ENCODE peak calls at places on chromosome 15, in nine cellular contexts. One of them, this sample, is unnamed.

GRCh38 chr15:74978503-74978902 is 16.9 kb upstream of the SCAMP5 start:
- DNase-seq in AG09309: no peak
- DNase-seq in spleen: peak
- DNase-seq in fibroblast of lung: peak
- DNase-seq in esophagus muscularis mucosa: no peak
- DNase-seq in GM06990: no peak
- DNase-seq in CD8-positive, alpha-beta memory T cell: no peak
- DNase-seq in colonic mucosa: no peak
- DNase-seq in retinal pigment epithelial cell: no peak
- DNase-seq in this sample: no peak

GRCh38 chr15:53072077-53072476 is 281.9 kb upstream of the ONECUT1 start:
- DNase-seq in retinal pigment epithelial cell: peak
- DNase-seq in fibroblast of lung: peak
- DNase-seq in esophagus muscularis mucosa: no peak
- DNase-seq in colonic mucosa: peak
- DNase-seq in spleen: no peak
- DNase-seq in GM06990: no peak
- DNase-seq in AG09309: no peak
- DNase-seq in CD8-positive, alpha-beta memory T cell: no peak
- DNase-seq in this sample: peak

GRCh38 chr15:40320931-40321371 is 2.5 kb upstream of the INAFM2 start:
- DNase-seq in AG09309: no peak
- DNase-seq in fibroblast of lung: peak
- DNase-seq in colonic mucosa: peak
- DNase-seq in esophagus muscularis mucosa: no peak
- DNase-seq in spleen: peak
- DNase-seq in CD8-positive, alpha-beta memory T cell: peak
- DNase-seq in retinal pigment epithelial cell: no peak
- DNase-seq in GM06990: no peak
- DNase-seq in this sample: peak

GRCh38 chr15:40424483-40425115 is 16.2 kb upstream of the BAHD1 start:
- DNase-seq in esophagus muscularis mucosa: no peak
- DNase-seq in spleen: no peak
- DNase-seq in fibroblast of lung: no peak
- DNase-seq in CD8-positive, alpha-beta memory T cell: no peak
- DNase-seq in retinal pigment epithelial cell: no peak
- DNase-seq in AG09309: no peak
- DNase-seq in colonic mucosa: no peak
- DNase-seq in GM06990: no peak
- DNase-seq in this sample: no peak

GRCh38 chr15:52318729-52319500 is 23.3 kb upstream of the MYO5C start:
- DNase-seq in colonic mucosa: no peak
- DNase-seq in spleen: no peak
- DNase-seq in CD8-positive, alpha-beta memory T cell: no peak
- DNase-seq in AG09309: no peak
- DNase-seq in esophagus muscularis mucosa: no peak
- DNase-seq in GM06990: no peak
- DNase-seq in fibroblast of lung: no peak
- DNase-seq in retinal pigment epithelial cell: no peak
- DNase-seq in this sample: no peak

GRCh38 chr15:68425428-68426060 is 6.4 kb downstream of the ITGA11 start:
- DNase-seq in retinal pigment epithelial cell: no peak
- DNase-seq in GM06990: no peak
- DNase-seq in fibroblast of lung: no peak
- DNase-seq in esophagus muscularis mucosa: no peak
- DNase-seq in CD8-positive, alpha-beta memory T cell: no peak
- DNase-seq in spleen: no peak
- DNase-seq in AG09309: peak
- DNase-seq in colonic mucosa: no peak
- DNase-seq in this sample: no peak

GRCh38 chr15:100651253-100651652 is 48.9 kb downstream of the ASB7 start:
- DNase-seq in esophagus muscularis mucosa: no peak
- DNase-seq in AG09309: no peak
- DNase-seq in CD8-positive, alpha-beta memory T cell: no peak
- DNase-seq in GM06990: no peak
- DNase-seq in retinal pigment epithelial cell: no peak
- DNase-seq in fibroblast of lung: peak
- DNase-seq in colonic mucosa: no peak
- DNase-seq in spleen: no peak
- DNase-seq in this sample: no peak

GRCh38 chr15:99616129-99616528 is 50.3 kb downstream of the MEF2A start:
- DNase-seq in CD8-positive, alpha-beta memory T cell: no peak
- DNase-seq in retinal pigment epithelial cell: no peak
- DNase-seq in spleen: no peak
- DNase-seq in esophagus muscularis mucosa: no peak
- DNase-seq in AG09309: no peak
- DNase-seq in GM06990: no peak
- DNase-seq in colonic mucosa: no peak
- DNase-seq in fibroblast of lung: no peak
- DNase-seq in this sample: no peak

GRCh38 chr15:78597583-78597982 is 23.2 kb downstream of the CHRNA3 start:
- DNase-seq in retinal pigment epithelial cell: no peak
- DNase-seq in fibroblast of lung: no peak
- DNase-seq in colonic mucosa: no peak
- DNase-seq in AG09309: no peak
- DNase-seq in GM06990: no peak
- DNase-seq in CD8-positive, alpha-beta memory T cell: no peak
- DNase-seq in esophagus muscularis mucosa: no peak
- DNase-seq in spleen: no peak
- DNase-seq in this sample: no peak

GRCh38 chr15:86773766-86774165 is 694.1 kb downstream of the AGBL1 start:
- DNase-seq in esophagus muscularis mucosa: no peak
- DNase-seq in fibroblast of lung: no peak
- DNase-seq in AG09309: no peak
- DNase-seq in retinal pigment epithelial cell: no peak
- DNase-seq in colonic mucosa: no peak
- DNase-seq in CD8-positive, alpha-beta memory T cell: no peak
- DNase-seq in spleen: no peak
- DNase-seq in GM06990: no peak
- DNase-seq in this sample: no peak

GRCh38 chr15:100528833-100529428 is at the start of gene CERS3:
- DNase-seq in CD8-positive, alpha-beta memory T cell: no peak
- DNase-seq in retinal pigment epithelial cell: no peak
- DNase-seq in colonic mucosa: no peak
- DNase-seq in GM06990: no peak
- DNase-seq in fibroblast of lung: no peak
- DNase-seq in AG09309: no peak
- DNase-seq in spleen: no peak
- DNase-seq in esophagus muscularis mucosa: no peak
- DNase-seq in this sample: no peak

GRCh38 chr15:82566690-82567089 is 26.4 kb upstream of the RPS17 start:
- DNase-seq in spleen: no peak
- DNase-seq in CD8-positive, alpha-beta memory T cell: no peak
- DNase-seq in fibroblast of lung: peak
- DNase-seq in AG09309: no peak
- DNase-seq in colonic mucosa: no peak
- DNase-seq in GM06990: no peak
- DNase-seq in esophagus muscularis mucosa: no peak
- DNase-seq in retinal pigment epithelial cell: no peak
- DNase-seq in this sample: peak

GRCh38 chr15:79644091-79644490 is 212.0 kb downstream of the MINAR1 start:
- DNase-seq in CD8-positive, alpha-beta memory T cell: no peak
- DNase-seq in GM06990: no peak
- DNase-seq in colonic mucosa: no peak
- DNase-seq in retinal pigment epithelial cell: no peak
- DNase-seq in esophagus muscularis mucosa: no peak
- DNase-seq in spleen: no peak
- DNase-seq in AG09309: peak
- DNase-seq in fibroblast of lung: peak
- DNase-seq in this sample: no peak

GRCh38 chr15:68626739-68627138 is 47.9 kb downstream of the CORO2B start:
- DNase-seq in AG09309: no peak
- DNase-seq in spleen: no peak
- DNase-seq in retinal pigment epithelial cell: no peak
- DNase-seq in GM06990: no peak
- DNase-seq in CD8-positive, alpha-beta memory T cell: no peak
- DNase-seq in esophagus muscularis mucosa: no peak
- DNase-seq in fibroblast of lung: no peak
- DNase-seq in colonic mucosa: no peak
- DNase-seq in this sample: no peak

GRCh38 chr15:43950551-43950950 is 123.7 kb downstream of the WDR76 start:
- DNase-seq in AG09309: no peak
- DNase-seq in esophagus muscularis mucosa: no peak
- DNase-seq in CD8-positive, alpha-beta memory T cell: no peak
- DNase-seq in retinal pigment epithelial cell: no peak
- DNase-seq in fibroblast of lung: no peak
- DNase-seq in spleen: no peak
- DNase-seq in colonic mucosa: no peak
- DNase-seq in GM06990: no peak
- DNase-seq in this sample: no peak

GRCh38 chr15:75672646-75673425 is 25.1 kb downstream of the SNX33 start:
- DNase-seq in CD8-positive, alpha-beta memory T cell: no peak
- DNase-seq in AG09309: no peak
- DNase-seq in GM06990: no peak
- DNase-seq in colonic mucosa: no peak
- DNase-seq in esophagus muscularis mucosa: no peak
- DNase-seq in retinal pigment epithelial cell: peak
- DNase-seq in fibroblast of lung: peak
- DNase-seq in spleen: no peak
- DNase-seq in this sample: peak

DNA sequence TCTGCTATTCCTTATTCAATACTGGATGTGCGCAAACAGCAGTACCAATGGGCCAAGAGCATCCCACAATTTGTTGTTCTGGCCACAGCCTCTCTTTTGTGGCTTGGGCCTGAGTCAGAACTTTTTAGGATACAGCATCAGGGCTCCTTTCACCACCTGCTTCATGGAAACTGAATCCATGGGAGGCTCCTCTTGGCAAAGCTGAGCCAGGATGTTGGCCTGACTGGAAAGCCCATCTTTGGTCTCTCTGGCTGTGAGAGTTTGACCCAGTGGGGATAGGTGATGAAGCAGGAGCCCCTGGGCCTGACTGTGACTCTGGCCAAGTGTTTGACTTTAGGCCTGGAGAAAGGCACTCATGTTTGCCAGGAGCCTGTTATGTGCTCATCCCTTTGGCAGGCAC is 27.6 kb downstream of the IL16 start:
- DNase-seq in fibroblast of lung: no peak
- DNase-seq in spleen: no peak
- DNase-seq in esophagus muscularis mucosa: no peak
- DNase-seq in CD8-positive, alpha-beta memory T cell: no peak
- DNase-seq in AG09309: no peak
- DNase-seq in GM06990: no peak
- DNase-seq in colonic mucosa: no peak
- DNase-seq in retinal pigment epithelial cell: no peak
- DNase-seq in this sample: no peak
- H3K4me3 ChIP-seq in fibroblast of lung: no peak
- H3K4me3 ChIP-seq in spleen: no peak
- H3K4me3 ChIP-seq in esophagus muscularis mucosa: no peak
- H3K4me3 ChIP-seq in CD8-positive, alpha-beta memory T cell: no peak
- H3K4me3 ChIP-seq in AG09309: no peak
- H3K4me3 ChIP-seq in GM06990: no peak
- H3K4me3 ChIP-seq in colonic mucosa: no peak
- H3K4me3 ChIP-seq in retinal pigment epithelial cell: no peak
- H3K4me3 ChIP-seq in this sample: no peak

DNA sequence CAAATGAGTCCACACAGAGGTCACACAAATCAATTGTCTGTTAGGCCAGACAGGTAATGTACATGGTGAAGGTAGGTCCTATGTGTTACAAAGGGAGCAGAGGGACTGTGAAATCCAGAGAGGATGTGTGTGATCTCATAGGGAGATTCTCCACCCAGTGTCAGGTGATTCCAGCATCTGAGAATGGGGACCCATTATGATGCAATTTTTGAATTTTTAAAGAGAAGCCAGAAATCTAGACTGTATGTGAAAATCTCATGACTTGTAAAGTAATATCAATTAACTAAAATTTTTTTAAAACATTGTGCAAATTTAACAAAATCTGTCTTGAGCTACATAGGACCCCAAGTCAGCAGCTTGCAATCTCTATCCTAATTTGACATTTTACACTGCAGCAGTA is 58.3 kb upstream of the NEDD4 start:
- DNase-seq in retinal pigment epithelial cell: no peak
- DNase-seq in colonic mucosa: no peak
- DNase-seq in fibroblast of lung: no peak
- DNase-seq in spleen: no peak
- DNase-seq in CD8-positive, alpha-beta memory T cell: no peak
- DNase-seq in AG09309: no peak
- DNase-seq in esophagus muscularis mucosa: no peak
- DNase-seq in GM06990: no peak
- DNase-seq in this sample: no peak
- H3K4me3 ChIP-seq in retinal pigment epithelial cell: no peak
- H3K4me3 ChIP-seq in colonic mucosa: no peak
- H3K4me3 ChIP-seq in fibroblast of lung: no peak
- H3K4me3 ChIP-seq in spleen: no peak
- H3K4me3 ChIP-seq in CD8-positive, alpha-beta memory T cell: no peak
- H3K4me3 ChIP-seq in AG09309: no peak
- H3K4me3 ChIP-seq in esophagus muscularis mucosa: no peak
- H3K4me3 ChIP-seq in GM06990: no peak
- H3K4me3 ChIP-seq in this sample: no peak

DNA sequence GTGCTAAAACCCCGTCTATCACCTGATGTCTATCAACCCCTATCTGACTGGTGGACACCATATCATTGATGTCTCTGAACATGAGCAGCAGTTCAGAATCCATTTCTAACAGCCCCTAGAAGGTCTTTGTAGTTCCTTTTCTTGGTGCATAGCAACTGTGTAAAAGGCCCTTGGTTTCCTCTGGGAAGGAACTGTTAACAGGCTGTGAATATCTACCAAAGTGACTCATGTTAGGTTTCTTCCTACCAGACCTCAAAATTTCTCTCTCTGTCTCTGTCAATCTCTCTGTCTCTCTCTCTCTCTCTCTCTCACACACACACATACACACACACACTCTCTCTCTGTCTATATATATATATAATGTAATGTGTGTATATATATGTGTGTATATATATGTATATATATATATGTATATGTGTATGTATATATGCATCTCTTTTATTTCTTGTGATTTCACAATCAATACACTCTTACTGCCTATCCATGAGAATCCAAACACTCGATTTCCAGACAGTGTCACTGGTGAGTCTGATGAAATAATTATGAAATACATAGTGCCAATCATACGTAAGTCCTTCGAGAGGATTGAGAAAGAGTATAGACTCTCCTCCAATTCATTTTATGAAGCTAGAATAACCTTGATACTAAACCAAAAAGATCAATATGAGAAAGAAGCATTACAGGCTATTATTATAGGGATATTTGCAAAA is 335.9 kb upstream of the SLCO3A1 start:
- DNase-seq in CD8-positive, alpha-beta memory T cell: no peak
- DNase-seq in fibroblast of lung: peak
- DNase-seq in AG09309: no peak
- DNase-seq in retinal pigment epithelial cell: no peak
- DNase-seq in colonic mucosa: no peak
- DNase-seq in GM06990: no peak
- DNase-seq in spleen: no peak
- DNase-seq in esophagus muscularis mucosa: no peak
- DNase-seq in this sample: no peak
- H3K4me3 ChIP-seq in CD8-positive, alpha-beta memory T cell: no peak
- H3K4me3 ChIP-seq in fibroblast of lung: no peak
- H3K4me3 ChIP-seq in AG09309: no peak
- H3K4me3 ChIP-seq in retinal pigment epithelial cell: no peak
- H3K4me3 ChIP-seq in colonic mucosa: no peak
- H3K4me3 ChIP-seq in GM06990: no peak
- H3K4me3 ChIP-seq in spleen: no peak
- H3K4me3 ChIP-seq in esophagus muscularis mucosa: no peak
- H3K4me3 ChIP-seq in this sample: no peak

DNA sequence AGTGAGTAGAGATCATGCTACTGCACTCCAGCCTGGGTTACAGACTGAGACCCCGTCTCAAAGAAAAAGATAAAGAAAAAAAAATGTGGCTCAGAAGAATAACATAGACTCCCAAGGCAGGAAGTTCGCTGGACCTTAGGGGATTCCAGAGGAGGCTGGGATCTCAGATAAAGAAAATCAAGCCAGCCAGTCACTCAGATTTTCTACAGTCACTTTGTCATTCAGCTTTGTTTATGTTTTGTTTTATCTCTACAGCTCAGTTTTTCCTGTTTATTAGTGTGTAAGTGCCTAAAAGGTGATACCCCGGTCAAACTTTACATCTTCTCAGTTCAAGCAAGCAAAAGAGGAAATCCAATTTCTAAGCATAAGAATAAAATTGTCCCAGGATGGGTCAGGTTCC is 6.3 kb downstream of the TMEM202 start:
- DNase-seq in retinal pigment epithelial cell: no peak
- DNase-seq in esophagus muscularis mucosa: no peak
- DNase-seq in colonic mucosa: no peak
- DNase-seq in fibroblast of lung: no peak
- DNase-seq in AG09309: no peak
- DNase-seq in GM06990: no peak
- DNase-seq in CD8-positive, alpha-beta memory T cell: no peak
- DNase-seq in spleen: no peak
- DNase-seq in this sample: no peak
- H3K4me3 ChIP-seq in retinal pigment epithelial cell: no peak
- H3K4me3 ChIP-seq in esophagus muscularis mucosa: no peak
- H3K4me3 ChIP-seq in colonic mucosa: no peak
- H3K4me3 ChIP-seq in fibroblast of lung: no peak
- H3K4me3 ChIP-seq in AG09309: no peak
- H3K4me3 ChIP-seq in GM06990: no peak
- H3K4me3 ChIP-seq in CD8-positive, alpha-beta memory T cell: no peak
- H3K4me3 ChIP-seq in spleen: no peak
- H3K4me3 ChIP-seq in this sample: no peak